ENCODE peak calls at places on chromosome X, in nine cellular contexts. W, E, A, P, T, F, K, C and G are unnamed samples.

GRCh38 chrX:154734101-154734781 is 16.6 kb downstream of the GAB3 start:
- DNase-seq in W (peak), E (no peak), A (no peak), P (no peak), T (no peak), F (no peak), K (no peak), C (no peak), G (peak)

GRCh38 chrX:38948046-38948445 is 146.8 kb downstream of the MID1IP1 start:
- DNase-seq in W (no peak), E (no peak), A (no peak), P (no peak), T (no peak), F (no peak), K (no peak), C (no peak), G (no peak)

GRCh38 chrX:25600776-25601175 is 537.4 kb upstream of the MAGEB18 start:
- DNase-seq in W (no peak), E (no peak), A (no peak), P (peak), T (no peak), F (no peak), K (no peak), C (no peak), G (no peak)

GRCh38 chrX:105117621-105118020 is 102.9 kb downstream of the TEX13A start:
- DNase-seq in W (no peak), E (no peak), A (no peak), P (no peak), T (no peak), F (no peak), K (no peak), C (no peak), G (no peak)

GRCh38 chrX:69145281-69145680 is 20.0 kb downstream of the PJA1 start:
- DNase-seq in W (no peak), E (no peak), A (no peak), P (no peak), T (no peak), F (no peak), K (no peak), C (no peak), G (no peak)

GRCh38 chrX:86171366-86171765 is 23.1 kb downstream of the DACH2 start:
- DNase-seq in W (peak), E (peak), A (no peak), P (no peak), T (no peak), F (no peak), K (no peak), C (no peak), G (no peak)

GRCh38 chrX:40006025-40007017 is 91.4 kb downstream of the BCOR start:
- DNase-seq in W (no peak), E (peak), A (peak), P (no peak), T (peak), F (no peak), K (no peak), C (no peak), G (peak)

GRCh38 chrX:9730752-9731151 is 34.9 kb downstream of the GPR143 start:
- DNase-seq in W (no peak), E (no peak), A (no peak), P (no peak), T (no peak), F (no peak), K (no peak), C (no peak), G (peak)

GRCh38 chrX:119721487-119721886 is 28.5 kb upstream of the SEPTIN6 start:
- DNase-seq in W (no peak), E (no peak), A (no peak), P (no peak), T (no peak), F (no peak), K (no peak), C (no peak), G (no peak)

GRCh38 chrX:153459976-153460375 is 10.4 kb downstream of the HAUS7 start:
- DNase-seq in W (no peak), E (no peak), A (no peak), P (no peak), T (no peak), F (no peak), K (no peak), C (no peak), G (no peak)

GRCh38 chrX:13666836-13667235 is 13.9 kb downstream of the TCEANC start:
- DNase-seq in W (no peak), E (no peak), A (no peak), P (no peak), T (no peak), F (no peak), K (no peak), C (no peak), G (no peak)

GRCh38 chrX:42398967-42399631 is 378.9 kb downstream of the PPP1R2C start:
- DNase-seq in W (no peak), E (no peak), A (no peak), P (no peak), T (no peak), F (no peak), K (no peak), C (no peak), G (no peak)

GRCh38 chrX:65718538-65718937 is 51.1 kb downstream of the MSN start:
- DNase-seq in W (no peak), E (no peak), A (no peak), P (no peak), T (no peak), F (no peak), K (no peak), C (no peak), G (no peak)

GRCh38 chrX:97547873-97548578 is 664.3 kb downstream of the RPA4 start:
- DNase-seq in W (no peak), E (no peak), A (no peak), P (no peak), T (no peak), F (no peak), K (no peak), C (no peak), G (no peak)

GRCh38 chrX:13396887-13397286 is 77.0 kb upstream of the ATXN3L start:
- DNase-seq in W (peak), E (no peak), A (no peak), P (no peak), T (no peak), F (no peak), K (no peak), C (no peak), G (no peak)

GRCh38 chrX:1316527-1316926 is 20.1 kb upstream of the IL3RA start:
- DNase-seq in W (no peak), E (no peak), A (peak), P (peak), T (peak), F (no peak), K (peak), C (peak), G (no peak)

GRCh38 chrX:83004012-83004411 is 504.1 kb upstream of the POU3F4 start:
- DNase-seq in W (no peak), E (no peak), A (no peak), P (no peak), T (no peak), F (no peak), K (no peak), C (no peak), G (no peak)

GRCh38 chrX:40849906-40850672 is 114.7 kb upstream of the MED14 start:
- DNase-seq in W (no peak), E (no peak), A (no peak), P (no peak), T (no peak), F (no peak), K (no peak), C (no peak), G (no peak)

GRCh38 chrX:18875256-18875878 is 108.5 kb downstream of the PHKA2 start:
- DNase-seq in W (no peak), E (no peak), A (no peak), P (no peak), T (no peak), F (no peak), K (no peak), C (no peak), G (no peak)

GRCh38 chrX:112851806-112852205 is 11.2 kb upstream of the AMOT start:
- DNase-seq in W (no peak), E (no peak), A (no peak), P (peak), T (no peak), F (no peak), K (no peak), C (peak), G (peak)

GRCh38 chrX:72492499-72492898 is 80.1 kb downstream of the HDAC8 start:
- DNase-seq in W (no peak), E (no peak), A (no peak), P (no peak), T (no peak), F (no peak), K (no peak), C (no peak), G (peak)

GRCh38 chrX:20263474-20263873 is 3.2 kb downstream of the RPS6KA3 start:
- DNase-seq in W (peak), E (no peak), A (no peak), P (no peak), T (no peak), F (no peak), K (no peak), C (no peak), G (peak)
- TF ChIP-seq CTCF in W (no peak), E (no peak), A (no peak), P (no peak), T (no peak), F (no peak), K (no peak), C (no peak), G (no peak)

GRCh38 chrX:148601034-148601433 is 100.6 kb downstream of the AFF2 start:
- DNase-seq in W (no peak), E (no peak), A (no peak), P (no peak), T (no peak), F (no peak), K (no peak), C (no peak), G (no peak)
- TF ChIP-seq CTCF in W (no peak), E (no peak), A (no peak), P (no peak), T (no peak), F (no peak), K (no peak), C (no peak), G (no peak)

GRCh38 chrX:111265506-111265905 is 4.8 kb downstream of the CAPN6 start:
- DNase-seq in W (no peak), E (no peak), A (no peak), P (no peak), T (no peak), F (no peak), K (no peak), C (no peak), G (no peak)

GRCh38 chrX:111259559-111259958 is 10.7 kb downstream of the CAPN6 start:
- DNase-seq in W (no peak), E (no peak), A (no peak), P (no peak), T (no peak), F (no peak), K (no peak), C (no peak), G (no peak)

GRCh38 chrX:111270339-111270738 is at the start of gene CAPN6:
- DNase-seq in W (peak), E (peak), A (peak), P (no peak), T (no peak), F (no peak), K (no peak), C (no peak), G (no peak)

GRCh38 chrX:111262086-111262485 is 8.2 kb downstream of the CAPN6 start:
- DNase-seq in W (no peak), E (no peak), A (no peak), P (no peak), T (no peak), F (no peak), K (no peak), C (no peak), G (no peak)

GRCh38 chrX:111264397-111264796 is 5.9 kb downstream of the CAPN6 start:
- DNase-seq in W (no peak), E (no peak), A (no peak), P (no peak), T (no peak), F (no peak), K (no peak), C (no peak), G (no peak)
- TF ChIP-seq CTCF in W (no peak), E (no peak), A (no peak), P (no peak), T (no peak), F (no peak), K (no peak), C (no peak), G (no peak)

GRCh38 chrX:145178268-145178667 is 69.0 kb upstream of the SPANXN1 start:
- DNase-seq in W (no peak), E (no peak), A (no peak), P (no peak), T (no peak), F (no peak), K (no peak), C (no peak), G (no peak)
- TF ChIP-seq CTCF in W (no peak), E (no peak), A (no peak), P (peak), T (no peak), F (no peak), K (no peak), C (no peak), G (no peak)

GRCh38 chrX:134746379-134746723 is 88.1 kb upstream of the PLAC1 start:
- DNase-seq in W (no peak), E (no peak), A (no peak), P (no peak), T (no peak), F (no peak), K (no peak), C (no peak), G (no peak)
- TF ChIP-seq CTCF in W (no peak), E (no peak), A (no peak), P (no peak), T (no peak), F (no peak), K (no peak), C (no peak), G (no peak)

GRCh38 chrX:43822015-43822414 is 60.2 kb downstream of the MAOB start:
- DNase-seq in W (no peak), E (no peak), A (no peak), P (no peak), T (no peak), F (no peak), K (no peak), C (no peak), G (no peak)

GRCh38 chrX:43827791-43828190 is 54.5 kb downstream of the MAOB start:
- DNase-seq in W (no peak), E (no peak), A (no peak), P (no peak), T (no peak), F (no peak), K (no peak), C (no peak), G (no peak)
- TF ChIP-seq CTCF in W (no peak), E (no peak), A (no peak), P (no peak), T (no peak), F (no peak), K (no peak), C (no peak), G (no peak)

GRCh38 chrX:137432609-137433008 is 133.3 kb upstream of the ZIC3 start:
- DNase-seq in W (peak), E (no peak), A (no peak), P (no peak), T (no peak), F (no peak), K (no peak), C (no peak), G (peak)
- TF ChIP-seq CTCF in W (no peak), E (no peak), A (no peak), P (no peak), T (no peak), F (no peak), K (no peak), C (peak), G (peak)

DNA sequence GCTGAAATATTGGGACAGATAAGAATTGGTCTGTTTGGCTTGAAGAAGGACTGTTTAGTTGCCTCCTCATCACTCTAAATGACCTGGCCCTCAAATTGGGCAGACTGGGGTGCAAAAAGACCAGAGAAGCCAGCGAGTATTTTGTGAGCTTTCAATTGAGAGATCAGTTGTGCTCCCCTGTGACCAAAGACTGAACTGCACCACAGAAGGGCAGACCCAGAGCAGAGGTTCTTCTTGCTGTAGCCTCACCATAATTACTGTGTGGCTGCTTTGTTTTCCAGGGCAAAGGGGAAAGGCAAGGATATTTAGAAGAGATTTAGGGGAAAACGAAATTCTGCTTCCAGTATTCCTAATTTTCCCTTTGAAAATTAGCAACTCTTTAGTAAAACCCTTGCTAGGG is 104.0 kb upstream of the MBNL3 start:
- DNase-seq in W (peak), E (no peak), A (no peak), P (peak), T (no peak), F (no peak), K (no peak), C (peak), G (peak)
- TF ChIP-seq CTCF in W (no peak), E (peak), A (peak), P (peak), T (no peak), F (no peak), K (peak), C (peak), G (peak)

DNA sequence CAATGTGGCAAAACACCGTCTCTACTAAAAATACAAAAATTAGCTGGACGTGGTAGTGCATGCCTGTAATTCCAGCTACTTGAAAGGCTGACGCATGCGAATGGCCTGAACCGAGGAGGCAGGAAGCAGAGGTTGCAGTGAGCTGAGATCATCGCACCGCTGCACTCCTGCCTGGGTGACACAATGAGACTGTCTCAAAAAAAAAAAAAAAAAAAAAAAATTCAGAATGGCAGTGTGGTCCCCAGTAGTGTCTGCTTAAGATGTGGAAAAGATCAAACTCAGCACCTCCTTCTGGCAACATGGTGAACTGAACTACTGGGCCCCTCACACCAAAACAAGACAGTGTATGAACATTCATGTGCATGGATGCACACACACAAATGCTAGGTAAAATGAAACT is 32.2 kb downstream of the SMS start:
- DNase-seq in W (peak), E (no peak), A (no peak), P (no peak), T (no peak), F (peak), K (no peak), C (no peak), G (no peak)
- TF ChIP-seq CTCF in W (peak), E (no peak), A (no peak), P (no peak), T (no peak), F (no peak), K (no peak), C (no peak), G (no peak)